ENCODE peak calls at places on chromosomes 16 and 17, in six cellular contexts. I is GM20000, B is AG04449, O is fibroblast of lung, H is cardiac fibroblast, Z is heart left ventricle. X is an unnamed sample.

GRCh38 chr16:67736858-67737257 is 17.7 kb upstream of the GFOD2 start:
- DNase-seq in O (no peak), I (no peak), B (no peak), Z (no peak), H (no peak), X (no peak)

GRCh38 chr16:87028481-87029320 is 288.5 kb downstream of the C16orf95 start:
- DNase-seq in O (no peak), I (no peak), Z (no peak), B (no peak), H (no peak), X (no peak)

GRCh38 chr17:16948587-16949376 is 23.1 kb downstream of the TNFRSF13B start:
- DNase-seq in I (no peak), H (no peak), B (no peak), Z (no peak), O (no peak), X (no peak)

GRCh38 chr16:11668590-11669379 is 530 bp downstream of the SNN start:
- DNase-seq in B (no peak), Z (peak; percentile 43), H (no peak), O (no peak), I (peak; percentile 51), X (no peak)

GRCh38 chr16:4805231-4805630 is 2.8 kb upstream of the ROGDI start:
- DNase-seq in O (no peak), H (peak; percentile 26), I (no peak), Z (peak; percentile 47), B (no peak), X (no peak)

GRCh38 chr17:69414408-69415274 is at the start of gene MAP2K6:
- DNase-seq in H (peak; percentile 76), O (peak; percentile 74), B (no peak), I (peak; percentile 79), Z (peak; percentile 80), X (no peak)

GRCh38 chr16:80230328-80231117 is 310.3 kb upstream of the DYNLRB2 start:
- DNase-seq in Z (no peak), H (no peak), O (peak; percentile 41), I (no peak), B (no peak), X (no peak)

GRCh38 chr17:76909971-76910760 is 42.0 kb downstream of the MGAT5B start:
- DNase-seq in B (no peak), Z (peak; percentile 38), O (peak; percentile 45), I (peak; percentile 65), H (peak; percentile 40), X (no peak)

GRCh38 chr17:51154176-51154575 is 817 bp downstream of the NME1 start:
- DNase-seq in I (no peak), Z (no peak), B (no peak), H (no peak), O (no peak), X (no peak)

GRCh38 chr16:1645914-1646525 is 32.1 kb upstream of the JPT2 start:
- DNase-seq in B (no peak), I (no peak), Z (no peak), O (peak; percentile 29), H (no peak), X (no peak)

GRCh38 chr17:76683921-76684745 is 26.6 kb downstream of the MXRA7 start:
- DNase-seq in B (no peak), H (no peak), O (no peak), Z (no peak), I (no peak), X (no peak)

GRCh38 chr17:20046629-20047028 is 37.5 kb downstream of the SPECC1 start:
- DNase-seq in H (no peak), B (no peak), I (no peak), O (no peak), Z (no peak), X (no peak)

GRCh38 chr17:43020789-43021738 is 1.1 kb downstream of the VAT1 start:
- DNase-seq in Z (peak; percentile 74), O (peak; percentile 58), B (no peak), I (peak; percentile 70), H (peak; percentile 76), X (no peak)

GRCh38 chr17:164536-165235 is 16.8 kb downstream of the DOC2B start:
- DNase-seq in H (peak; percentile 56), O (peak; percentile 36), Z (peak; percentile 49), I (peak; percentile 73), B (no peak), X (peak; percentile 11)

GRCh38 chr17:28912281-28912937 is 9.5 kb upstream of the DHRS13 start:
- DNase-seq in B (no peak), I (no peak), Z (no peak), O (no peak), H (no peak), X (no peak)
- TF ChIP-seq CTCF in B (no peak), I (no peak), Z (peak; percentile 11), O (peak; percentile 31), H (peak; percentile 30), X (peak; percentile 35)

GRCh38 chr17:73062726-73063125 is 29.8 kb downstream of the SLC39A11 start:
- DNase-seq in B (no peak), I (no peak), H (no peak), Z (no peak), O (no peak), X (no peak)
- TF ChIP-seq CTCF in B (no peak), I (no peak), H (no peak), Z (no peak), O (no peak), X (no peak)

DNA sequence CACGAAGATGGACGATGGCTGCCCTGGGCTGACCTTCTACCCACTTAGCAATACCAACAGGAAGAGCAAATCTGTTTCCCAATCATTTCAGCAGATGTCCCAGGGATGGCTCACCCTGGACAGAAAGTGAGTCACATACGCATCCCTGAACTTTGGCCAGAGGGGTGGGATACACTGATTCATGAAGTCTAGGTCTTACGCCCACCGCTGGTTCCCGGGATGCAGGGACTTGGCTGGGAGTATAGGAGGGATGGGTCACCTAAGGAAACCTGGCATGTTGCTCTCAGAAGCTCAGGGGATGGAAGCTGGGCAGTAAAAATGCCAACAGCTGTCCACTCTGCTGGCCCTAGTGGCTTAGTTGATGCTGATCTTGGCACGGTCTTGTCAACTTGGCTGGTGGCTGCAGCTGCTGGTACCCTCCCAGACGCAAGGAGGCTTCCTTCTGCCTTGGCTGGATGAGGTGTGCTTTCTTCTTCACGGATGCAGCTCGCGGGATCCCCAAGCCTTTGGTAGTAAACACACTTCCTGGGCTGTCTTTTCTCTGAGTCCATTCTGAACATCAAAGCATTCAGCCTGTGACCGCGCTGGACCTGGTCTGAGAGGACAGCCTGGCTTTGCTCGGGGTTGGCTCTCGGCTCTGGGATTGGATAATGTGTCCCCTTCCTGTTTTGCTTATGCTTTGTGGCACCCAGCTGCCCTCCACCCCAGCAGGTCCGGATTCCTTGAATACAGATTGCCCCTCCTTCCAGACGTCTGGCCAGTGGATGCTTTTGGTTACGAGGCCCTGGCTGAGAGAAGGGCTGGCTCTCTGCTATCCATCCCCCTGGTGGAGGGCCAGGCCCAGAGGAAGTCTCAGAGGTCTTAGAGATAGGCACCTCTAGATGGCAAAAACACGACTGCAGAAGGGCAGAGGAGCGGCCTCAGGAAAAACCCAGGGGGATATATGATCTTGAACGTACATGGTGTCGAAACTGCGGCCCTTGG is 71.5 kb downstream of the RAP1GAP2 start:
- DNase-seq in H (peak; percentile 52), B (no peak), O (peak; percentile 69), I (no peak), Z (no peak), X (peak; percentile 8)
- TF ChIP-seq CTCF in H (no peak), B (no peak), O (peak; percentile 30), I (no peak), Z (no peak), X (no peak)

GRCh38 chr16:57411362-57411976 is 6.9 kb downstream of the CCL17 start:
- DNase-seq in Z (no peak), H (no peak), O (no peak), I (peak; percentile 60), B (no peak), X (no peak)
- TF ChIP-seq CTCF in Z (no peak), H (no peak), O (no peak), I (no peak), B (no peak), X (no peak)

DNA sequence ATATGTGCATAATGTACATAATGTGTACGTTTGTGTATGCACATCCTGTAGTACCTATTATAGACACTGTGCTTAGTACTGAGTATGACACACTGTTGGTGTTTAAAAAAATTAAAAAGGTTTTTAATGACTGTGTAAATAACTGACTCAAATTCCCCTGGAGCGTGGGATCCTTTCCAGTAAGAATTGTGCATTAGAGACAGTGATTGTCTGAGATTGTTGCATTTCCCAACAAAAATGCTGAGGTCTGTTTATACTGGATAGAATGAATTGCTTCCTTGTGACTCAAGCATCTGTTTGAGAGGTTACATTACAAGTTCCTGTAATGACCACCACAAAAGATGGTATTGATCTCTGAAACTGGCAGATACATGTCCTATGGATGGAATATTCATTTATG is 229.0 kb downstream of the CDH11 start:
- DNase-seq in H (peak; percentile 58), I (no peak), Z (no peak), B (peak; percentile 89), O (peak; percentile 96), X (peak; percentile 74)
- TF ChIP-seq CTCF in H (peak; percentile 7), I (no peak), Z (no peak), B (no peak), O (no peak), X (no peak)

DNA sequence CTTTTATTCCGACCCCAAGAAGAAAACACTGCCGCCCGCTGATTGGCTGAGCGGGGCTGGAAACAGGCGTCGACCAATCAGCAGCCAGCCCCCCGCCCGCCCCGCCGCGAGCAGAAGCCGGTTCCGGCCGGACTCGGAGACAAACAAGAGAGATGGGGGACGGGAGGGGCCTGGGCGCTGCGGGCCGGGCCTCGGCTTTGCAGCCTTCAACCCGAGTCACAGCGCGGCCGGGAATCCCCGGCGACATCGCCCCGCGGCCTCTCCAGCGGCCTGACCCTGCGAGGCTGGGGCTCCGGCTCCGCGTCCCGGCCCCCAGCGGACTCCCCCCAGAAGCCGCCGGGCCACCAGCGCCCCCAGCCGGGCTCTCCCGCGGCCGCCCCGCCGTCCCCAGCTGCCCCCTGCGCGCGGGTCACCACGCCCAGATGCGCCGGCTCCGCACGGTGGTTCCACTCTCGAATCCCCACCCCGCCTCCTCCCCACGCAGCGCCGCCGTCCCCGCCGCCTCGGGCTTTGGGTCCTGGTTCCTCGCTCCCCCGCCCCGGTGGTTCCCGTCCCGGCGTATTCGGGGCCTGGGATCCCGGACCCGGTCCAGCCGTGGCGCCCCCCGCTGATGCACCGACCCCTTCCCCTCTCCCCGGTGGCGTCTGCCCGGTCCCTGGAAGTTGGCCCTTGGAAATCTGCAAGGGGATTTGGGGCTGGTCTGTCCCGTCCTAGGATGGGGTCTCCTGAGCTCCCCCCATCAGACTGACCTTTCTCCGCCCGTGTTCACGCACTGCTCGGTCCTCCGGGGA is 417 bp upstream of the SLC43A2 start:
- DNase-seq in I (peak; percentile 99), H (peak; percentile 96), B (peak; percentile 36), Z (peak; percentile 95), O (peak; percentile 90), X (peak; percentile 61)
- TF ChIP-seq CTCF in I (peak; percentile 37), H (no peak), B (peak; percentile 18), Z (peak; percentile 66), O (no peak), X (no peak)

DNA sequence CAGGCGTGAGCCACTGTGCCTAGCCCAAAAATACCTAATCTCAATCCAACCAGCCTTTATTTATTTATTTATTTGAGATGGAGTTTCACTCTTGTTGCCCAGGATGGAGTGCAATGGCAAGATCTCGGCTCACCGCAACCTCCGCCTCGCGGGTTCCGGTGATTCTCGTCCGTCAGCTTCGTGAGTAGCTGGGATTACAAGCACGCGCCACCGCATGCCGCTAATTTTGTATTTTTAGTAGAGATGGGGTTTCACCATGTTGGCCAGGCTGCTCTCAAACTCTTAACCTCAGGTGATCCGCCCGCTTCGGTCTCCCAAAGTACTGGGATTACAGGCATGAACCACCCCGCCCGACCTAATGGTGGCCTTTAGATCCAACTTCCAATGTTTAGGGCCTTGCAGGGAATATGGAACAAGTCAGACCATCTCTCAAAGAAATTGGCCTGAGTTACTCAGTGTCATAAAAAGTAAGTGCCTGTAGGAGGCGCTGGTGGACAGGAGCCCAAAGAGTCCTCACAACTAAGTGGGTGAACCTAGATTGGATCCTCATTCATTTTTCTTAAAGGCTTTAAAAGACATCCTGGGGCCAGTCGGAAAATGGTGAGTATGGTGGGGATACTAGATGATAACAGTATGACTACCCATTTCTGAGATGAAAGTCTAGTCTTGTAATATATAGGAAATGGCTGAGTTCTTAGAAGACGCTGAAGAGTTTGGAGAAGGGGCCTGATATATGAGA is 4.6 kb downstream of the ZSCAN10 start:
- DNase-seq in I (peak; percentile 86), B (no peak), O (no peak), H (peak; percentile 62), Z (no peak), X (no peak)
- TF ChIP-seq CTCF in I (peak; percentile 54), B (peak; percentile 15), O (peak; percentile 67), H (peak; percentile 75), Z (peak; percentile 55), X (peak; percentile 47)

X was measured in AG09309.